ENCODE peak calls at places on chromosomes 12 and 14, in ten cellular contexts. K is Panc1; T is NCI-H345; H is pons; P is AG09309; Q is C1 segment of cervical spinal cord; B is natural killer cell; Y is activated T-helper 1 cell treated with Interleukin-2 at 50 U/mL for 16 hours; L is stimulated activated CD8-positive, alpha-beta memory T cell treated with anti-CD3 and anti-CD28 coated beads, Interleukin-12 subunit alpha, Interleukin-12 subunit beta, amount 100 ng/mL, for 4 hours; J is HCEC 1CT. Z is an unnamed sample.
A peak's percentile ranks its signal among the peaks of the same experiment; 100 is the strongest.

GRCh38 chr12:110591508-110592051 is 8.5 kb upstream of the PPTC7 start:
- DNase-seq in K (no peak), H (no peak), P (no peak), L (no peak), Y (no peak), B (no peak), T (no peak), Q (no peak), J (no peak), Z (no peak)

GRCh38 chr14:51442513-51443175 is 202.6 kb downstream of the TMX1 start:
- DNase-seq in L (no peak), T (no peak), B (no peak), P (peak; percentile 89), J (peak; percentile 97), K (peak; percentile 70), Q (no peak), Y (no peak), H (no peak), Z (peak; percentile 99)

GRCh38 chr14:31024577-31025334 is 693 bp upstream of the AP4S1 start:
- DNase-seq in K (no peak), L (no peak), Q (peak; percentile 31), B (no peak), Y (no peak), T (no peak), H (no peak), P (peak; percentile 3), J (peak; percentile 31), Z (peak; percentile 38)

GRCh38 chr12:67364228-67364627 is 95.1 kb downstream of the CAND1 start:
- DNase-seq in J (no peak), B (no peak), L (no peak), Y (no peak), K (no peak), Q (no peak), H (no peak), T (no peak), P (no peak), Z (no peak)

GRCh38 chr14:105497671-105498429 is 6.8 kb downstream of the TEDC1 start:
- DNase-seq in K (no peak), P (no peak), J (no peak), Q (no peak), H (no peak), T (peak; percentile 88), B (no peak), L (no peak), Y (no peak), Z (no peak)

GRCh38 chr12:14111230-14111865 is 129.9 kb upstream of the GRIN2B start:
- DNase-seq in H (no peak), J (no peak), P (no peak), Q (no peak), L (no peak), Y (no peak), K (peak; percentile 2), B (no peak), T (no peak), Z (no peak)

GRCh38 chr12:91180577-91180976 is 2.0 kb downstream of the DCN start:
- DNase-seq in P (peak; percentile 82), Q (no peak), H (peak; percentile 11), L (no peak), T (no peak), B (no peak), K (no peak), Y (no peak), J (peak; percentile 90), Z (peak; percentile 87)

GRCh38 chr12:32698285-32698684 is 19.2 kb downstream of the DNM1L start:
- DNase-seq in Q (no peak), L (no peak), J (no peak), Y (no peak), P (no peak), K (no peak), T (peak; percentile 40), B (no peak), H (no peak), Z (no peak)

Z was measured in cardiac fibroblast.